ENCODE peak calls at places on chromosome 2, in ten cellular contexts. One of them, this sample, is unnamed.

GRCh38 chr2:174004900-174005605 is 39.9 kb upstream of the SP3 start:
- DNase-seq in globus pallidus: no peak
- DNase-seq in RPMI7951: no peak
- DNase-seq in HFF-Myc: no peak
- DNase-seq in Calu3: no peak
- DNase-seq in fibroblast of mammary gland: peak
- DNase-seq in osteocyte: no peak
- DNase-seq in NCI-H2081 treated with DMSO at 0.1 percent for 48 hours: no peak
- DNase-seq in neuronal stem cell: no peak
- DNase-seq in ascending aorta: no peak
- DNase-seq in this sample: no peak

GRCh38 chr2:190978389-190979053 is 35.5 kb downstream of the STAT1 start:
- DNase-seq in globus pallidus: no peak
- DNase-seq in RPMI7951: peak
- DNase-seq in HFF-Myc: peak
- DNase-seq in Calu3: no peak
- DNase-seq in fibroblast of mammary gland: peak
- DNase-seq in osteocyte: no peak
- DNase-seq in NCI-H2081 treated with DMSO at 0.1 percent for 48 hours: no peak
- DNase-seq in neuronal stem cell: no peak
- DNase-seq in ascending aorta: no peak
- DNase-seq in this sample: no peak

GRCh38 chr2:132503621-132504200 is 87.1 kb downstream of the GPR39 start:
- DNase-seq in globus pallidus: no peak
- DNase-seq in RPMI7951: peak
- DNase-seq in HFF-Myc: no peak
- DNase-seq in Calu3: no peak
- DNase-seq in fibroblast of mammary gland: peak
- DNase-seq in osteocyte: no peak
- DNase-seq in NCI-H2081 treated with DMSO at 0.1 percent for 48 hours: no peak
- DNase-seq in neuronal stem cell: no peak
- DNase-seq in ascending aorta: no peak
- DNase-seq in this sample: no peak

GRCh38 chr2:29114841-29115609 is at the start of gene CLIP4:
- DNase-seq in globus pallidus: peak
- DNase-seq in RPMI7951: peak
- DNase-seq in HFF-Myc: no peak
- DNase-seq in Calu3: peak
- DNase-seq in fibroblast of mammary gland: peak
- DNase-seq in osteocyte: no peak
- DNase-seq in NCI-H2081 treated with DMSO at 0.1 percent for 48 hours: no peak
- DNase-seq in neuronal stem cell: no peak
- DNase-seq in ascending aorta: no peak
- DNase-seq in this sample: no peak

GRCh38 chr2:218010116-218010837 is 7.5 kb upstream of the TNS1 start:
- DNase-seq in globus pallidus: no peak
- DNase-seq in RPMI7951: peak
- DNase-seq in HFF-Myc: no peak
- DNase-seq in Calu3: peak
- DNase-seq in fibroblast of mammary gland: peak
- DNase-seq in osteocyte: peak
- DNase-seq in NCI-H2081 treated with DMSO at 0.1 percent for 48 hours: no peak
- DNase-seq in neuronal stem cell: peak
- DNase-seq in ascending aorta: no peak
- DNase-seq in this sample: no peak

GRCh38 chr2:191366199-191366598 is 121.0 kb downstream of the MYO1B start:
- DNase-seq in globus pallidus: no peak
- DNase-seq in RPMI7951: no peak
- DNase-seq in HFF-Myc: no peak
- DNase-seq in Calu3: no peak
- DNase-seq in fibroblast of mammary gland: peak
- DNase-seq in osteocyte: no peak
- DNase-seq in NCI-H2081 treated with DMSO at 0.1 percent for 48 hours: no peak
- DNase-seq in neuronal stem cell: no peak
- DNase-seq in ascending aorta: no peak
- DNase-seq in this sample: no peak

GRCh38 chr2:38600242-38600891 is 2.4 kb downstream of the HNRNPLL start:
- DNase-seq in globus pallidus: no peak
- DNase-seq in RPMI7951: peak
- DNase-seq in HFF-Myc: no peak
- DNase-seq in Calu3: no peak
- DNase-seq in fibroblast of mammary gland: no peak
- DNase-seq in osteocyte: no peak
- DNase-seq in NCI-H2081 treated with DMSO at 0.1 percent for 48 hours: no peak
- DNase-seq in neuronal stem cell: no peak
- DNase-seq in ascending aorta: no peak
- DNase-seq in this sample: no peak

GRCh38 chr2:162243305-162243693 is at the start of gene FAP:
- DNase-seq in globus pallidus: no peak
- DNase-seq in RPMI7951: peak
- DNase-seq in HFF-Myc: peak
- DNase-seq in Calu3: no peak
- DNase-seq in fibroblast of mammary gland: peak
- DNase-seq in osteocyte: no peak
- DNase-seq in NCI-H2081 treated with DMSO at 0.1 percent for 48 hours: no peak
- DNase-seq in neuronal stem cell: peak
- DNase-seq in ascending aorta: no peak
- DNase-seq in this sample: no peak

GRCh38 chr2:118994172-118994700 is 52.2 kb downstream of the MARCO start:
- DNase-seq in globus pallidus: no peak
- DNase-seq in RPMI7951: no peak
- DNase-seq in HFF-Myc: no peak
- DNase-seq in Calu3: no peak
- DNase-seq in fibroblast of mammary gland: no peak
- DNase-seq in osteocyte: peak
- DNase-seq in NCI-H2081 treated with DMSO at 0.1 percent for 48 hours: no peak
- DNase-seq in neuronal stem cell: no peak
- DNase-seq in ascending aorta: no peak
- DNase-seq in this sample: no peak

GRCh38 chr2:229412686-229413085 is 141.6 kb upstream of the PID1 start:
- DNase-seq in globus pallidus: no peak
- DNase-seq in RPMI7951: peak
- DNase-seq in HFF-Myc: no peak
- DNase-seq in Calu3: no peak
- DNase-seq in fibroblast of mammary gland: peak
- DNase-seq in osteocyte: no peak
- DNase-seq in NCI-H2081 treated with DMSO at 0.1 percent for 48 hours: no peak
- DNase-seq in neuronal stem cell: no peak
- DNase-seq in ascending aorta: no peak
- DNase-seq in this sample: no peak

This sample was measured in NCI-H1417 treated with DMSO at 0.1 percent for 48 hours.